ENCODE peak calls at places on chromosomes 5 and 9, in six cellular contexts. U is activated T-helper 1 cell treated with Interleukin-2 at 50 U/mL for 16 hours, H is gastrocnemius medialis, G is SJSA1, R is GM12878, D is omental fat pad. T is an unnamed sample.

GRCh38 chr5:5671823-5672222 is 249.3 kb downstream of the ICE1 start:
- DNase-seq in G (no peak), H (no peak), U (no peak), R (no peak), D (no peak), T (no peak)

GRCh38 chr9:27732494-27732893 is 159.2 kb upstream of the C9orf72 start:
- DNase-seq in D (no peak), G (no peak), H (no peak), R (no peak), U (no peak), T (no peak)

GRCh38 chr5:176875783-176876505 is 23.2 kb downstream of the HK3 start:
- DNase-seq in H (no peak), R (no peak), G (no peak), D (no peak), U (no peak), T (no peak)

GRCh38 chr5:14269395-14269794 is 126.3 kb downstream of the TRIO start:
- DNase-seq in H (no peak), G (no peak), D (no peak), U (no peak), R (no peak), T (peak)

GRCh38 chr9:121222524-121223171 is 21.0 kb upstream of the RAB14 start:
- DNase-seq in R (no peak), D (no peak), U (no peak), G (no peak), H (no peak), T (no peak)

GRCh38 chr5:179257190-179257741 is 88.0 kb downstream of the ADAMTS2 start:
- DNase-seq in D (no peak), G (peak), R (no peak), U (no peak), H (no peak), T (no peak)

GRCh38 chr9:98786750-98787510 is 9.4 kb downstream of the ANKS6 start:
- DNase-seq in U (no peak), D (no peak), H (no peak), G (no peak), R (no peak), T (no peak)

GRCh38 chr5:137618476-137618875 is 117.4 kb downstream of the KLHL3 start:
- DNase-seq in G (no peak), D (no peak), R (no peak), U (no peak), H (no peak), T (no peak)

GRCh38 chr5:179699640-179700298 is 1.0 kb downstream of the CANX start:
- DNase-seq in G (no peak), U (no peak), R (no peak), D (no peak), H (no peak), T (no peak)

GRCh38 chr5:35016179-35017056 is 31.3 kb downstream of the AGXT2 start:
- DNase-seq in H (no peak), R (no peak), U (no peak), D (no peak), G (no peak), T (no peak)

GRCh38 chr5:150077996-150078801 is 8.2 kb downstream of the CSF1R start:
- DNase-seq in D (no peak), R (no peak), G (peak), U (no peak), H (no peak), T (no peak)

GRCh38 chr5:43889238-43889637 is 286.3 kb downstream of the NNT start:
- DNase-seq in R (no peak), D (no peak), H (no peak), G (no peak), U (no peak), T (no peak)

GRCh38 chr9:117305454-117305853 is 109.4 kb downstream of the ASTN2 start:
- DNase-seq in G (no peak), D (no peak), U (no peak), R (no peak), H (no peak), T (no peak)

GRCh38 chr5:81848368-81848767 is 97.5 kb upstream of the SSBP2 start:
- DNase-seq in U (no peak), H (no peak), R (no peak), G (no peak), D (no peak), T (no peak)

GRCh38 chr9:119216891-119217290 is 152.3 kb downstream of the BRINP1 start:
- DNase-seq in H (peak), G (no peak), D (no peak), U (no peak), R (no peak), T (no peak)

GRCh38 chr5:138102454-138103320 is 18.9 kb downstream of the WNT8A start:
- DNase-seq in D (no peak), R (no peak), G (no peak), H (no peak), U (no peak), T (no peak)

GRCh38 chr9:129596541-129597328 is 24.2 kb downstream of the C9orf50 start:
- DNase-seq in U (no peak), G (no peak), D (no peak), H (peak), R (no peak), T (no peak)

GRCh38 chr5:90930062-90930461 is 371.5 kb downstream of the ADGRV1 start:
- DNase-seq in D (no peak), H (no peak), R (no peak), G (no peak), U (no peak), T (no peak)

GRCh38 chr5:97839338-97840081 is 656.5 kb upstream of the RIOK2 start:
- DNase-seq in D (no peak), U (no peak), H (no peak), G (no peak), R (no peak), T (no peak)

GRCh38 chr5:151896041-151896691 is 28.5 kb downstream of the GLRA1 start:
- DNase-seq in R (no peak), D (no peak), U (no peak), H (no peak), G (peak), T (no peak)

GRCh38 chr5:6365142-6365976 is 13.0 kb downstream of the MED10 start:
- DNase-seq in R (no peak), U (no peak), D (no peak), H (no peak), G (peak), T (no peak)

GRCh38 chr5:57858905-57859304 is 376.3 kb upstream of the ACTBL2 start:
- DNase-seq in R (no peak), H (no peak), G (no peak), U (no peak), D (no peak), T (no peak)

GRCh38 chr5:171314728-171315385 is 5.8 kb downstream of the TLX3 start:
- DNase-seq in H (no peak), R (no peak), G (no peak), U (no peak), D (no peak), T (no peak)

GRCh38 chr9:98481676-98482075 is 226.2 kb upstream of the TBC1D2 start:
- DNase-seq in U (no peak), D (no peak), G (no peak), H (no peak), R (no peak), T (no peak)

GRCh38 chr9:5799314-5799713 is 33.6 kb downstream of the ERMP1 start:
- DNase-seq in G (no peak), R (no peak), D (no peak), U (no peak), H (no peak), T (peak)

GRCh38 chr5:29568028-29568427 is 1625.5 kb upstream of the CDH6 start:
- DNase-seq in R (no peak), U (no peak), H (no peak), G (no peak), D (no peak), T (no peak)

GRCh38 chr9:95229230-95229933 is 88.1 kb downstream of the FANCC start:
- DNase-seq in G (no peak), U (no peak), R (no peak), D (no peak), H (no peak), T (no peak)

GRCh38 chr5:92574023-92574422 is 1007.0 kb downstream of the NR2F1-AS1 start:
- DNase-seq in G (no peak), R (no peak), H (no peak), D (no peak), U (no peak), T (no peak)

GRCh38 chr9:135612981-135613910 is 26.1 kb downstream of the GLT6D1 start:
- DNase-seq in D (no peak), H (no peak), G (no peak), R (no peak), U (no peak), T (no peak)

GRCh38 chr9:135036861-135037465 is 50.5 kb upstream of the OLFM1 start:
- DNase-seq in D (no peak), H (no peak), U (no peak), G (peak), R (no peak), T (no peak)

GRCh38 chr5:167512111-167512510 is 779.3 kb upstream of the WWC1 start:
- DNase-seq in H (no peak), U (no peak), D (no peak), G (no peak), R (no peak), T (no peak)

GRCh38 chr9:36721846-36722588 is 149.3 kb downstream of the MELK start:
- DNase-seq in D (no peak), R (no peak), U (no peak), H (no peak), G (no peak), T (no peak)

GRCh38 chr5:148973455-148973854 is 89.4 kb downstream of the SH3TC2 start:
- DNase-seq in G (no peak), D (no peak), H (no peak), U (no peak), R (no peak), T (no peak)

GRCh38 chr5:623531-623930 is 11.4 kb downstream of the CEP72 start:
- DNase-seq in D (no peak), G (no peak), H (no peak), R (no peak), U (no peak), T (no peak)

GRCh38 chr9:34086889-34087288 is 38.2 kb upstream of the UBAP2 start:
- DNase-seq in G (no peak), H (no peak), U (no peak), D (no peak), R (no peak), T (no peak)

GRCh38 chr5:115186794-115187193 is 17.1 kb upstream of the TRIM36 start:
- DNase-seq in H (no peak), D (no peak), U (no peak), R (no peak), G (no peak), T (no peak)

GRCh38 chr5:128534729-128535128 is 3.3 kb downstream of the FBN2 start:
- DNase-seq in G (no peak), H (no peak), U (no peak), D (no peak), R (no peak), T (no peak)

T was measured in PC-9.